ENCODE peak calls at places on chromosomes 5 and 9, in four cellular contexts. One of them, this sample, is unnamed. For H3K4me1, the result is how much of the 10 kb centered on the place peaks cover.

GRCh38 chr9:12368569-12368968 is 324.6 kb upstream of the TYRP1 start:
- DNase-seq in adrenal gland: no peak
- DNase-seq in transverse colon: no peak
- DNase-seq in thyroid gland: no peak
- DNase-seq in this sample: no peak

GRCh38 chr9:93659044-93659836 is 82.9 kb downstream of the PHF2 start:
- DNase-seq in adrenal gland: no peak
- DNase-seq in transverse colon: peak
- DNase-seq in thyroid gland: peak
- DNase-seq in this sample: peak

GRCh38 chr9:22211588-22212360 is 202.7 kb upstream of the CDKN2B start:
- DNase-seq in adrenal gland: no peak
- DNase-seq in transverse colon: no peak
- DNase-seq in thyroid gland: no peak
- DNase-seq in this sample: no peak

GRCh38 chr5:67809589-67809988 is 406.0 kb upstream of the PIK3R1 start:
- DNase-seq in adrenal gland: no peak
- DNase-seq in thyroid gland: peak
- DNase-seq in transverse colon: no peak
- DNase-seq in this sample: no peak

GRCh38 chr5:148632280-148632679 is 22.0 kb downstream of the HTR4 start:
- DNase-seq in transverse colon: no peak
- DNase-seq in adrenal gland: no peak
- DNase-seq in thyroid gland: no peak
- DNase-seq in this sample: no peak

GRCh38 chr5:179697993-179698934 is 503 bp upstream of the CANX start:
- DNase-seq in thyroid gland: peak
- DNase-seq in transverse colon: peak
- DNase-seq in adrenal gland: peak
- DNase-seq in this sample: peak

GRCh38 chr9:75866273-75866871 is 24.1 kb upstream of the PCSK5 start:
- DNase-seq in adrenal gland: peak
- DNase-seq in thyroid gland: peak
- DNase-seq in transverse colon: peak
- DNase-seq in this sample: no peak

GRCh38 chr9:116152941-116153764 is 438 bp upstream of the PAPPA start:
- DNase-seq in thyroid gland: no peak
- DNase-seq in adrenal gland: no peak
- DNase-seq in transverse colon: no peak
- DNase-seq in this sample: no peak

GRCh38 chr9:5835808-5836207 is 2.9 kb upstream of the ERMP1 start:
- DNase-seq in transverse colon: no peak
- DNase-seq in thyroid gland: no peak
- DNase-seq in adrenal gland: no peak
- DNase-seq in this sample: no peak

GRCh38 chr9:18359335-18359734 is 114.6 kb upstream of the ADAMTSL1 start:
- DNase-seq in adrenal gland: no peak
- DNase-seq in thyroid gland: no peak
- DNase-seq in transverse colon: no peak
- DNase-seq in this sample: no peak

GRCh38 chr5:76622973-76623596 is at the start of gene F2RL2:
- DNase-seq in transverse colon: no peak
- DNase-seq in thyroid gland: peak
- DNase-seq in adrenal gland: no peak
- DNase-seq in this sample: no peak

GRCh38 chr5:167688331-167688730 is 603.1 kb upstream of the WWC1 start:
- DNase-seq in adrenal gland: no peak
- DNase-seq in thyroid gland: no peak
- DNase-seq in transverse colon: no peak
- DNase-seq in this sample: no peak

GRCh38 chr9:89422151-89422918 is 75.6 kb downstream of the SEMA4D start:
- DNase-seq in thyroid gland: no peak
- DNase-seq in adrenal gland: no peak
- DNase-seq in transverse colon: no peak
- DNase-seq in this sample: no peak

GRCh38 chr5:56734066-56734766 is 81.1 kb upstream of the MAP3K1 start:
- DNase-seq in adrenal gland: no peak
- DNase-seq in transverse colon: no peak
- DNase-seq in thyroid gland: peak
- DNase-seq in this sample: no peak

GRCh38 chr5:101675510-101675909 is 620.6 kb downstream of the SLCO4C1 start:
- DNase-seq in thyroid gland: no peak
- DNase-seq in transverse colon: no peak
- DNase-seq in adrenal gland: no peak
- DNase-seq in this sample: no peak

GRCh38 chr5:172778223-172778814 is 7.3 kb upstream of the DUSP1 start:
- DNase-seq in adrenal gland: peak
- DNase-seq in transverse colon: peak
- DNase-seq in thyroid gland: no peak
- DNase-seq in this sample: no peak

GRCh38 chr5:80853413-80853812 is 106.8 kb upstream of the RASGRF2 start:
- DNase-seq in transverse colon: no peak
- DNase-seq in thyroid gland: no peak
- DNase-seq in adrenal gland: no peak
- DNase-seq in this sample: no peak

GRCh38 chr5:22855824-22856223 is 2.7 kb upstream of the CDH12 start:
- DNase-seq in transverse colon: no peak
- DNase-seq in thyroid gland: no peak
- DNase-seq in adrenal gland: no peak
- DNase-seq in this sample: no peak

GRCh38 chr9:76101472-76101871 is 211.0 kb downstream of the PCSK5 start:
- DNase-seq in adrenal gland: no peak
- DNase-seq in thyroid gland: no peak
- DNase-seq in transverse colon: no peak
- DNase-seq in this sample: no peak

GRCh38 chr5:85288914-85289313 is 904.2 kb upstream of the EDIL3 start:
- DNase-seq in adrenal gland: no peak
- DNase-seq in thyroid gland: no peak
- DNase-seq in transverse colon: no peak
- DNase-seq in this sample: no peak

GRCh38 chr9:13266172-13266571 is 13.3 kb downstream of the MPDZ start:
- DNase-seq in transverse colon: no peak
- DNase-seq in adrenal gland: no peak
- DNase-seq in thyroid gland: peak
- DNase-seq in this sample: no peak

GRCh38 chr5:14464101-14464500 is 117.5 kb upstream of the OTULINL start:
- DNase-seq in adrenal gland: no peak
- DNase-seq in transverse colon: no peak
- DNase-seq in thyroid gland: no peak
- DNase-seq in this sample: no peak

GRCh38 chr9:95595780-95596179 is 79.0 kb upstream of the PTCH1 start:
- DNase-seq in thyroid gland: peak
- DNase-seq in adrenal gland: no peak
- DNase-seq in transverse colon: no peak
- DNase-seq in this sample: no peak

GRCh38 chr5:168307925-168308584 is 16.6 kb downstream of the WWC1 start:
- DNase-seq in thyroid gland: peak
- DNase-seq in transverse colon: no peak
- DNase-seq in adrenal gland: no peak
- DNase-seq in this sample: no peak

GRCh38 chr5:10319202-10319851 is 11.6 kb upstream of the CMBL start:
- DNase-seq in adrenal gland: peak
- DNase-seq in transverse colon: no peak
- DNase-seq in thyroid gland: no peak
- DNase-seq in this sample: no peak
- TF ChIP-seq POLR2A in adrenal gland: no peak
- TF ChIP-seq POLR2A in transverse colon: no peak
- TF ChIP-seq POLR2A in thyroid gland: no peak
- TF ChIP-seq POLR2A in this sample: no peak

DNA sequence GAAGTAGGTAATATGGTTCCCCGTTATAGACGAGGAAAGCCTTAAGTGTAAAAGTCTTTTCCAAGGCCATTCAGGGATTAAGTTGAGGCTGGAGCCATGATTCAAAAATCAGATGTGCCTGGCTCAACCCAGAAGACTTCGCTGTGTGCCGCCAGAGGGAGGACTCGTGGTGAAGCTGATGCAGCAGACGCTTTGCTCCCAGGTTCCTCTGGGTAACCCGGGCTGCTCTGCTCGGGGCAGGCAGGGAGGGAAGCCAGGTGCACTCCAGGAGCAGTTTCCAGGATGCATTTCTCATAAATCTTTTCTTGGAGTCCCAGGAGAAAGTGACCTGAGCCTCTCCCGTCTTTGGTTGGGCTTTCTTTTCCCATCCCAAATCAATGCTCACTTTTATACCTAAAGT is 62.9 kb upstream of the ICE1 start:
- DNase-seq in transverse colon: no peak
- DNase-seq in thyroid gland: no peak
- DNase-seq in adrenal gland: no peak
- DNase-seq in this sample: no peak
- H3K4me1 ChIP-seq in transverse colon: under half
- H3K4me1 ChIP-seq in thyroid gland: under half
- H3K4me1 ChIP-seq in adrenal gland: under half
- H3K4me1 ChIP-seq in this sample: under half

GRCh38 chr9:120474579-120475243 is 105.3 kb downstream of the CDK5RAP2 start:
- DNase-seq in adrenal gland: no peak
- DNase-seq in transverse colon: no peak
- DNase-seq in thyroid gland: no peak
- DNase-seq in this sample: no peak

GRCh38 chr9:120478208-120478607 is 101.8 kb downstream of the CDK5RAP2 start:
- DNase-seq in adrenal gland: no peak
- DNase-seq in transverse colon: peak
- DNase-seq in thyroid gland: no peak
- DNase-seq in this sample: no peak

GRCh38 chr9:120477534-120478001 is 102.4 kb downstream of the CDK5RAP2 start:
- DNase-seq in thyroid gland: peak
- DNase-seq in adrenal gland: peak
- DNase-seq in transverse colon: peak
- DNase-seq in this sample: no peak

GRCh38 chr9:120473626-120474025 is 106.3 kb downstream of the CDK5RAP2 start:
- DNase-seq in transverse colon: no peak
- DNase-seq in adrenal gland: no peak
- DNase-seq in thyroid gland: no peak
- DNase-seq in this sample: no peak

DNA sequence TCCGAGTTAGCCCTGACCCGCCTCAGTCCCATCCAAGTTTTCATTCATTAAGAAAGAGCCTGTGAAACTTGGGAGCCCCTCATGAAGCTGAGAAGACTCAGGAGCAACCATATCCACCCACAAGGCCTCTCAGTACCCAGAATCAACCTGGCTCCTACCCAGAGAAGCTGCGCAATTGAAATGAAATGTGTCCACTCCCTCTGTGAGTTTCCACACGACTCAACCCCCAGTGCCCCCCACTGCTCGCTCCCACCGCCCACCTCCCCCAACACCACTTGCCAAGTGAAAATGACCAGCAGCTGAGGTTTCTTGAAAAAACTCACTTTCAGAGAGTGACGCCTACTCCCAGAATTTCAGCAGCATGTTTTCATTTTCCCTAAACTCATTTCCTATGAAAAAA is 104.6 kb downstream of the CDK5RAP2 start:
- DNase-seq in thyroid gland: no peak
- DNase-seq in transverse colon: no peak
- DNase-seq in adrenal gland: no peak
- DNase-seq in this sample: no peak
- H3K4me3 ChIP-seq in thyroid gland: no peak
- H3K4me3 ChIP-seq in transverse colon: no peak
- H3K4me3 ChIP-seq in adrenal gland: no peak
- H3K4me3 ChIP-seq in this sample: no peak

GRCh38 chr5:54516051-54516645 is 1.4 kb upstream of the SNX18 start:
- DNase-seq in adrenal gland: no peak
- DNase-seq in transverse colon: no peak
- DNase-seq in thyroid gland: no peak
- DNase-seq in this sample: no peak

GRCh38 chr5:54519083-54519541 is 1.6 kb downstream of the SNX18 start:
- DNase-seq in adrenal gland: no peak
- DNase-seq in transverse colon: no peak
- DNase-seq in thyroid gland: no peak
- DNase-seq in this sample: peak

GRCh38 chr5:54517174-54517511 is 416 bp upstream of the SNX18 start:
- DNase-seq in transverse colon: peak
- DNase-seq in adrenal gland: no peak
- DNase-seq in thyroid gland: no peak
- DNase-seq in this sample: no peak

GRCh38 chr5:54518146-54519082 is 855 bp downstream of the SNX18 start:
- DNase-seq in transverse colon: peak
- DNase-seq in adrenal gland: peak
- DNase-seq in thyroid gland: peak
- DNase-seq in this sample: peak

GRCh38 chr5:54517512-54518145 is at the start of gene SNX18:
- DNase-seq in transverse colon: peak
- DNase-seq in thyroid gland: peak
- DNase-seq in adrenal gland: peak
- DNase-seq in this sample: peak
- TF ChIP-seq POLR2A in transverse colon: peak
- TF ChIP-seq POLR2A in thyroid gland: peak
- TF ChIP-seq POLR2A in adrenal gland: peak
- TF ChIP-seq POLR2A in this sample: no peak

This sample was measured in heart left ventricle.